ENCODE peak calls at places on chromosomes 3 and 15, in five cellular contexts. B is mucosa of gallbladder; V is A549; P is fibroblast of lung; A is stimulated activated CD4-positive, alpha-beta T cell treated with anti-CD3 and anti-CD28 coated beads, Interleukin-2, amount 100 ng/mL, for 24 hours. L is an unnamed sample.

GRCh38 chr15:74192751-74193150 is 9.8 kb downstream of the STRA6 start:
- DNase-seq in B (no peak), V (no peak), P (no peak), A (no peak), L (no peak)

GRCh38 chr3:167187211-167187610 is 192.9 kb downstream of the ZBBX start:
- DNase-seq in A (no peak), V (no peak), P (no peak), B (no peak), L (no peak)

GRCh38 chr15:77784361-77785292 is 151.9 kb upstream of the LINGO1 start:
- DNase-seq in P (no peak), A (peak; percentile 45), B (no peak), V (peak; percentile 84), L (no peak)

GRCh38 chr3:116445291-116445841 is at the start of gene LSAMP:
- DNase-seq in A (no peak), P (peak; percentile 52), B (no peak), V (no peak), L (no peak)

GRCh38 chr15:42456971-42457370 is 34.0 kb downstream of the ZNF106 start:
- DNase-seq in A (no peak), B (no peak), P (peak; percentile 25), V (no peak), L (no peak)

GRCh38 chr3:142019794-142020320 is 129.5 kb downstream of the TFDP2 start:
- DNase-seq in A (no peak), V (no peak), B (no peak), P (peak; percentile 40), L (no peak)

GRCh38 chr3:173109143-173109542 is 31.9 kb downstream of the SPATA16 start:
- DNase-seq in P (peak; percentile 55), A (no peak), B (no peak), V (no peak), L (no peak)

GRCh38 chr3:172127141-172127540 is 87.8 kb downstream of the FNDC3B start:
- DNase-seq in P (no peak), V (no peak), B (no peak), A (no peak), L (no peak)

GRCh38 chr3:187739125-187739560 is 6.1 kb downstream of the BCL6 start:
- DNase-seq in V (no peak), P (peak; percentile 28), B (peak; percentile 38), A (peak; percentile 39), L (peak; percentile 53)

GRCh38 chr3:10992017-10992945 is at the start of gene SLC6A1:
- DNase-seq in V (no peak), B (no peak), P (peak; percentile 3), A (peak; percentile 6), L (no peak)

GRCh38 chr3:72739521-72740466 is 108.5 kb downstream of the SHQ1 start:
- DNase-seq in B (peak; percentile 30), A (no peak), P (no peak), V (no peak), L (no peak)

GRCh38 chr3:108296239-108296638 is at the start of gene HHLA2:
- DNase-seq in A (no peak), P (peak; percentile 11), B (peak; percentile 29), V (no peak), L (peak; percentile 47)

GRCh38 chr3:38548154-38548931 is 52.2 kb downstream of the EXOG start:
- DNase-seq in V (no peak), P (peak; percentile 41), A (no peak), B (no peak), L (no peak)

GRCh38 chr3:138678086-138678485 is 69.5 kb downstream of the FAIM start:
- DNase-seq in P (peak; percentile 13), A (no peak), V (no peak), B (no peak), L (no peak)

L was measured in stimulated activated naive CD8-positive, alpha-beta T cell treated with anti-CD3 and anti-CD28 coated beads, Interleukin-15, amount 100 ng/mL, for 72 hours.